ENCODE peak calls at places on chromosomes 16 and 17, in eight cellular contexts. Z, L, N, U, W, T, F and G are unnamed samples.

GRCh38 chr16:10086620-10087019 is 95.6 kb downstream of the GRIN2A start:
- DNase-seq in Z (no peak), L (no peak), N (no peak), U (no peak), W (no peak), T (no peak), F (no peak), G (no peak)

GRCh38 chr16:15759070-15759469 is 97.8 kb downstream of the MYH11 start:
- DNase-seq in Z (no peak), L (no peak), N (no peak), U (no peak), W (no peak), T (no peak), F (no peak), G (no peak)

GRCh38 chr16:67917852-67918236 is 13.8 kb downstream of the CTRL start:
- DNase-seq in Z (no peak), L (no peak), N (no peak), U (peak), W (peak), T (peak), F (peak), G (no peak)

GRCh38 chr16:52069866-52070265 is 477.1 kb downstream of the TOX3 start:
- DNase-seq in Z (no peak), L (no peak), N (no peak), U (no peak), W (no peak), T (peak), F (no peak), G (no peak)

GRCh38 chr16:73010150-73010676 is 37.7 kb downstream of the ZFHX3 start:
- DNase-seq in Z (no peak), L (no peak), N (peak), U (no peak), W (no peak), T (no peak), F (no peak), G (no peak)

GRCh38 chr16:67268136-67268579 is 11.2 kb upstream of the PLEKHG4 start:
- DNase-seq in Z (no peak), L (peak), N (no peak), U (peak), W (peak), T (peak), F (no peak), G (peak)

GRCh38 chr16:53220585-53220984 is 165.8 kb downstream of the CHD9 start:
- DNase-seq in Z (no peak), L (no peak), N (no peak), U (peak), W (no peak), T (peak), F (no peak), G (no peak)

GRCh38 chr17:76500745-76501017 is 542 bp downstream of the RHBDF2 start:
- DNase-seq in Z (no peak), L (no peak), N (no peak), U (no peak), W (no peak), T (no peak), F (no peak), G (no peak)

GRCh38 chr17:21705021-21705601 is 12.8 kb downstream of the KCNJ18 start:
- DNase-seq in Z (no peak), L (no peak), N (peak), U (no peak), W (no peak), T (no peak), F (no peak), G (no peak)

GRCh38 chr16:11105038-11105903 is 150.7 kb downstream of the SOCS1 start:
- DNase-seq in Z (peak), L (peak), N (no peak), U (peak), W (peak), T (peak), F (peak), G (peak)

GRCh38 chr17:64420143-64420670 is 28.7 kb upstream of the MILR1 start:
- DNase-seq in Z (no peak), L (peak), N (peak), U (peak), W (peak), T (peak), F (no peak), G (peak)

GRCh38 chr17:29107933-29108805 is 65.2 kb downstream of the PIPOX start:
- DNase-seq in Z (no peak), L (peak), N (no peak), U (no peak), W (no peak), T (no peak), F (no peak), G (no peak)

GRCh38 chr17:17841620-17842025 is 4.8 kb upstream of the SREBF1 start:
- DNase-seq in Z (no peak), L (no peak), N (peak), U (no peak), W (no peak), T (no peak), F (peak), G (no peak)

GRCh38 chr16:31386157-31386984 is 6.8 kb upstream of the ITGAD start:
- DNase-seq in Z (no peak), L (no peak), N (no peak), U (peak), W (peak), T (peak), F (no peak), G (no peak)

GRCh38 chr17:49508061-49508865 is 13.2 kb downstream of the NGFR start:
- DNase-seq in Z (no peak), L (no peak), N (no peak), U (peak), W (no peak), T (no peak), F (no peak), G (peak)

GRCh38 chr17:81395600-81396277 is 482 bp downstream of the BAHCC1 start:
- DNase-seq in Z (no peak), L (no peak), N (no peak), U (peak), W (no peak), T (no peak), F (no peak), G (no peak)

GRCh38 chr17:79623786-79624657 is 13.2 kb upstream of the RBFOX3 start:
- DNase-seq in Z (peak), L (no peak), N (peak), U (no peak), W (no peak), T (no peak), F (no peak), G (no peak)

GRCh38 chr16:87582221-87582965 is 19.9 kb upstream of the JPH3 start:
- DNase-seq in Z (peak), L (peak), N (peak), U (peak), W (peak), T (peak), F (peak), G (no peak)

GRCh38 chr17:78820122-78820792 is 20.4 kb downstream of the USP36 start:
- DNase-seq in Z (no peak), L (no peak), N (no peak), U (no peak), W (no peak), T (no peak), F (no peak), G (no peak)

GRCh38 chr16:85123891-85124635 is 11.8 kb upstream of the CIBAR2 start:
- DNase-seq in Z (peak), L (peak), N (no peak), U (peak), W (peak), T (peak), F (peak), G (peak)

GRCh38 chr16:86800914-86801313 is 222.6 kb downstream of the FOXL1 start:
- DNase-seq in Z (no peak), L (no peak), N (no peak), U (no peak), W (no peak), T (no peak), F (no peak), G (no peak)

GRCh38 chr17:77609553-77610517 is 348.7 kb upstream of the TNRC6C start:
- DNase-seq in Z (peak), L (no peak), N (peak), U (peak), W (no peak), T (no peak), F (no peak), G (no peak)

GRCh38 chr17:72338847-72339790 is 218.3 kb downstream of the SOX9 start:
- DNase-seq in Z (no peak), L (peak), N (no peak), U (peak), W (peak), T (peak), F (peak), G (peak)

GRCh38 chr17:4854181-4854681 is 21.1 kb downstream of the MINK1 start:
- DNase-seq in Z (no peak), L (no peak), N (no peak), U (peak), W (no peak), T (peak), F (no peak), G (no peak)

GRCh38 chr16:29686740-29687327 is 7.9 kb downstream of the QPRT start:
- DNase-seq in Z (no peak), L (no peak), N (no peak), U (no peak), W (no peak), T (no peak), F (no peak), G (no peak)

GRCh38 chr17:36127882-36128369 is 24.3 kb downstream of the CCL4 start:
- DNase-seq in Z (no peak), L (no peak), N (no peak), U (no peak), W (no peak), T (no peak), F (no peak), G (no peak)

GRCh38 chr16:67023689-67024088 is 5.3 kb upstream of the CBFB start:
- DNase-seq in Z (no peak), L (no peak), N (no peak), U (no peak), W (no peak), T (no peak), F (no peak), G (no peak)

GRCh38 chr17:37774508-37774907 is 29.6 kb upstream of the HNF1B start:
- DNase-seq in Z (no peak), L (no peak), N (no peak), U (no peak), W (no peak), T (no peak), F (no peak), G (no peak)

GRCh38 chr17:21039839-21040575 is 2.8 kb downstream of the USP22 start:
- DNase-seq in Z (no peak), L (no peak), N (no peak), U (peak), W (no peak), T (peak), F (no peak), G (no peak)

GRCh38 chr16:76265434-76266045 is 11.7 kb upstream of the CNTNAP4 start:
- DNase-seq in Z (no peak), L (no peak), N (no peak), U (peak), W (no peak), T (peak), F (no peak), G (no peak)

GRCh38 chr17:77374170-77374936 is 233.6 kb downstream of the SEC14L1 start:
- DNase-seq in Z (peak), L (peak), N (peak), U (peak), W (peak), T (peak), F (peak), G (peak)

GRCh38 chr16:59463776-59464175 is 729.7 kb upstream of the GOT2 start:
- DNase-seq in Z (no peak), L (no peak), N (no peak), U (peak), W (peak), T (peak), F (no peak), G (no peak)

GRCh38 chr17:16462070-16462864 is 29.7 kb downstream of the LRRC75A start:
- DNase-seq in Z (no peak), L (no peak), N (no peak), U (no peak), W (no peak), T (no peak), F (no peak), G (no peak)

GRCh38 chr16:87324411-87325275 is 7.5 kb upstream of the C16orf95 start:
- DNase-seq in Z (peak), L (no peak), N (no peak), U (peak), W (no peak), T (peak), F (peak), G (no peak)